ENCODE peak calls at places on chromosome 10, in six cellular contexts. I is EL; G is activated CD4-positive, alpha-beta T cell treated with anti-CD3 and anti-CD28 coated beads, Interleukin-2, amount 10 ng/mL, durations not matched to agents 7 days and 5 days; M is endodermal cell; J is NCI-H2171 treated with DMSO at 0.1 percent for 48 hours; O is kidney glomerular epithelial cell. P is an unnamed sample.

GRCh38 chr10:117663750-117664149 is 121.2 kb downstream of the EMX2 start:
- DNase-seq in I (peak; percentile 66), G (no peak), M (no peak), J (no peak), O (peak; percentile 94), P (no peak)

GRCh38 chr10:101557541-101557940 is 30.5 kb downstream of the POLL start:
- DNase-seq in I (no peak), G (no peak), M (no peak), J (no peak), O (no peak), P (no peak)

GRCh38 chr10:6035926-6036575 is 26.1 kb downstream of the IL2RA start:
- DNase-seq in I (no peak), G (peak; percentile 3), M (peak; percentile 38), J (no peak), O (no peak), P (no peak)

GRCh38 chr10:132604686-132605085 is 67.1 kb downstream of the INPP5A start:
- DNase-seq in I (no peak), G (no peak), M (no peak), J (no peak), O (no peak), P (no peak)

GRCh38 chr10:94219829-94220228 is 142.9 kb downstream of the NOC3L start:
- DNase-seq in I (peak; percentile 33), G (no peak), M (no peak), J (no peak), O (no peak), P (no peak)

GRCh38 chr10:96416643-96417042 is 57.8 kb upstream of the OPALIN start:
- DNase-seq in I (no peak), G (no peak), M (no peak), J (no peak), O (no peak), P (no peak)

GRCh38 chr10:23695825-23696420 is 257.0 kb downstream of the OTUD1 start:
- DNase-seq in I (no peak), G (no peak), M (peak; percentile 67), J (no peak), O (no peak), P (no peak)

GRCh38 chr10:126398924-126399323 is 10.6 kb upstream of the ADAM12 start:
- DNase-seq in I (no peak), G (no peak), M (no peak), J (no peak), O (no peak), P (no peak)

GRCh38 chr10:111204880-111205279 is 128.1 kb downstream of the ADRA2A start:
- DNase-seq in I (no peak), G (no peak), M (no peak), J (no peak), O (no peak), P (no peak)

GRCh38 chr10:13346280-13346819 is 1.7 kb downstream of the SEPHS1 start:
- DNase-seq in I (peak; percentile 67), G (no peak), M (no peak), J (no peak), O (peak; percentile 22), P (no peak)

GRCh38 chr10:60234531-60234930 is 155.1 kb downstream of the ANK3 start:
- DNase-seq in I (no peak), G (no peak), M (no peak), J (no peak), O (no peak), P (no peak)

GRCh38 chr10:30911303-30911863 is 120.3 kb downstream of the ZNF438 start:
- DNase-seq in I (no peak), G (no peak), M (no peak), J (no peak), O (no peak), P (no peak)

GRCh38 chr10:120945801-120946302 is 94.7 kb downstream of the WDR11 start:
- DNase-seq in I (no peak), G (no peak), M (no peak), J (no peak), O (peak; percentile 37), P (no peak)

GRCh38 chr10:98414932-98415709 is at the start of gene PYROXD2:
- DNase-seq in I (peak; percentile 94), G (peak; percentile 40), M (peak; percentile 94), J (peak; percentile 80), O (peak; percentile 90), P (peak; percentile 40)

GRCh38 chr10:43315535-43316245 is 48.8 kb upstream of the RASGEF1A start:
- DNase-seq in I (no peak), G (no peak), M (no peak), J (no peak), O (no peak), P (no peak)

GRCh38 chr10:132807621-132808049 is 21.7 kb upstream of the NKX6-2 start:
- DNase-seq in I (no peak), G (no peak), M (no peak), J (no peak), O (no peak), P (no peak)

GRCh38 chr10:22534849-22535604 is 179.4 kb downstream of the PIP4K2A start:
- DNase-seq in I (no peak), G (no peak), M (no peak), J (no peak), O (no peak), P (no peak)

GRCh38 chr10:76583711-76584161 is 1053.9 kb downstream of the KCNMA1 start:
- DNase-seq in I (peak; percentile 95), G (no peak), M (no peak), J (no peak), O (peak; percentile 98), P (no peak)

GRCh38 chr10:103021897-103022286 is 103.8 kb downstream of the CNNM2 start:
- DNase-seq in I (no peak), G (no peak), M (no peak), J (no peak), O (peak; percentile 9), P (no peak)

GRCh38 chr10:103876155-103876554 is 20.8 kb upstream of the SH3PXD2A start:
- DNase-seq in I (no peak), G (no peak), M (no peak), J (no peak), O (no peak), P (no peak)

GRCh38 chr10:69715156-69715898 is 85.3 kb downstream of the FAM241B start:
- DNase-seq in I (peak; percentile 47), G (no peak), M (no peak), J (no peak), O (peak; percentile 26), P (no peak)

GRCh38 chr10:23643396-23643795 is 204.5 kb downstream of the OTUD1 start:
- DNase-seq in I (peak; percentile 4), G (no peak), M (no peak), J (peak; percentile 5), O (no peak), P (no peak)

GRCh38 chr10:79976999-79977398 is 28.1 kb upstream of the SFTPD start:
- DNase-seq in I (no peak), G (no peak), M (no peak), J (peak; percentile 4), O (no peak), P (no peak)

GRCh38 chr10:90920986-90921643 is at the start of gene ANKRD1:
- DNase-seq in I (peak; percentile 98), G (no peak), M (peak; percentile 93), J (no peak), O (peak; percentile 96), P (no peak)

GRCh38 chr10:527416-527815 is 162.1 kb downstream of the DIP2C start:
- DNase-seq in I (no peak), G (no peak), M (no peak), J (no peak), O (no peak), P (no peak)

GRCh38 chr10:94439275-94439861 is 37.0 kb downstream of the TBC1D12 start:
- DNase-seq in I (peak; percentile 16), G (no peak), M (peak; percentile 56), J (no peak), O (no peak), P (no peak)

GRCh38 chr10:116201011-116201410 is 72.0 kb downstream of the GFRA1 start:
- DNase-seq in I (peak; percentile 72), G (no peak), M (no peak), J (no peak), O (peak; percentile 84), P (no peak)

GRCh38 chr10:105279101-105279500 is 638.0 kb downstream of the SORCS3 start:
- DNase-seq in I (no peak), G (no peak), M (no peak), J (no peak), O (no peak), P (no peak)

GRCh38 chr10:70619271-70620019 is 16.9 kb upstream of the PRF1 start:
- DNase-seq in I (peak; percentile 71), G (no peak), M (no peak), J (peak; percentile 8), O (peak; percentile 22), P (no peak)

P was measured in activated CD4-positive, CD25-positive, alpha-beta regulatory T cell treated with anti-CD3 and anti-CD28 coated beads, Interleukin-2, amount 50 U/mL, for 72 hours.